ENCODE peak calls at places on chromosome 1, in seven cellular contexts. G is left colon; L is colonic mucosa; U is HuH-7.5; X is activated CD8-positive, alpha-beta T cell treated with anti-CD3 and anti-CD28 coated beads for 36 hours; N is SK-N-SH; F is GDM1. B is an unnamed sample.

GRCh38 chr1:228393268-228393699 is 13.4 kb downstream of the TRIM11 start:
- DNase-seq in G (peak), F (no peak), U (no peak), L (no peak), X (no peak), N (no peak), B (no peak)

GRCh38 chr1:200488375-200489165 is 78.7 kb upstream of the ZNF281 start:
- DNase-seq in X (peak), L (peak), N (peak), U (peak), G (peak), F (peak), B (peak)

GRCh38 chr1:221045842-221046831 is 166.9 kb downstream of the HLX start:
- DNase-seq in U (no peak), X (no peak), L (no peak), G (no peak), F (no peak), N (no peak), B (no peak)

GRCh38 chr1:207264663-207265270 is 56.7 kb upstream of the CD55 start:
- DNase-seq in X (no peak), U (no peak), N (no peak), L (no peak), F (no peak), G (no peak), B (no peak)

GRCh38 chr1:151707541-151708065 is 9.0 kb downstream of the CELF3 start:
- DNase-seq in L (no peak), X (no peak), U (no peak), N (no peak), F (no peak), G (no peak), B (no peak)

GRCh38 chr1:20154306-20154831 is 15.2 kb downstream of the PLA2G2F start:
- DNase-seq in G (no peak), X (no peak), N (no peak), U (no peak), L (no peak), F (no peak), B (no peak)

GRCh38 chr1:3743421-3743820 is 8.8 kb upstream of the CCDC27 start:
- DNase-seq in G (no peak), F (no peak), U (no peak), N (no peak), X (no peak), L (no peak), B (no peak)

GRCh38 chr1:114710360-114710759 is 6.2 kb downstream of the NRAS start:
- DNase-seq in F (no peak), U (no peak), N (no peak), G (no peak), X (no peak), L (no peak), B (no peak)

GRCh38 chr1:67294836-67295622 is 12.6 kb upstream of the IL12RB2 start:
- DNase-seq in F (no peak), X (peak), U (no peak), L (no peak), N (no peak), G (no peak), B (no peak)

GRCh38 chr1:22963044-22963677 is 9.5 kb downstream of the LACTBL1 start:
- DNase-seq in X (no peak), F (no peak), N (no peak), U (no peak), G (no peak), L (no peak), B (no peak)

GRCh38 chr1:8595919-8596318 is 221.5 kb downstream of the RERE start:
- DNase-seq in N (no peak), F (no peak), L (no peak), G (no peak), X (no peak), U (no peak), B (no peak)

GRCh38 chr1:192527950-192528349 is 47.6 kb upstream of the RGS1 start:
- DNase-seq in X (no peak), L (no peak), U (no peak), G (no peak), F (no peak), N (no peak), B (no peak)

B was measured in DMS79 treated with DMSO at 0.1 percent for 48 hours.